ENCODE peak calls at places on chromosome 2, in four cellular contexts. G, T, K and Z are unnamed samples.

GRCh38 chr2:101515512-101515911 is 40.6 kb upstream of the RFX8 start:
- DNase-seq in G (no peak), T (peak), K (peak), Z (peak)

GRCh38 chr2:146916914-146917313 is 927.9 kb upstream of the ACVR2A start:
- DNase-seq in G (no peak), T (no peak), K (no peak), Z (no peak)

GRCh38 chr2:29990112-29990511 is 68.7 kb upstream of the ALK start:
- DNase-seq in G (no peak), T (no peak), K (no peak), Z (no peak)

GRCh38 chr2:165825041-165825440 is 31.0 kb upstream of the GALNT3 start:
- DNase-seq in G (no peak), T (peak), K (no peak), Z (no peak)

GRCh38 chr2:102604754-102605153 is 14.6 kb upstream of the SLC9A2 start:
- DNase-seq in G (no peak), T (no peak), K (no peak), Z (no peak)

GRCh38 chr2:40213071-40213470 is 238.8 kb downstream of the SLC8A1 start:
- DNase-seq in G (no peak), T (peak), K (peak), Z (peak)

GRCh38 chr2:20620696-20621365 is 30.1 kb downstream of the HS1BP3 start:
- DNase-seq in G (no peak), T (no peak), K (no peak), Z (no peak)

GRCh38 chr2:45627911-45628310 is 16.8 kb upstream of the SRBD1 start:
- DNase-seq in G (no peak), T (peak), K (peak), Z (peak)

GRCh38 chr2:44822174-44822573 is 119.3 kb upstream of the SIX3 start:
- DNase-seq in G (no peak), T (no peak), K (no peak), Z (no peak)

GRCh38 chr2:182713611-182714010 is 2.4 kb upstream of the DNAJC10 start:
- DNase-seq in G (no peak), T (no peak), K (no peak), Z (peak)

GRCh38 chr2:99488999-99489757 is 639 bp downstream of the REV1 start:
- DNase-seq in G (peak), T (peak), K (peak), Z (peak)

GRCh38 chr2:145874466-145874865 is 1354.5 kb upstream of the ZEB2 start:
- DNase-seq in G (no peak), T (peak), K (peak), Z (peak)

GRCh38 chr2:5756266-5756665 is 64.1 kb downstream of the SOX11 start:
- DNase-seq in G (no peak), T (no peak), K (no peak), Z (no peak)

GRCh38 chr2:102256281-102256680 is 55.1 kb upstream of the IL1RL1 start:
- DNase-seq in G (no peak), T (peak), K (no peak), Z (no peak)

GRCh38 chr2:65026154-65026553 is 30.1 kb upstream of the CEP68 start:
- DNase-seq in G (no peak), T (no peak), K (no peak), Z (no peak)

GRCh38 chr2:236607471-236608307 is 38.1 kb downstream of the ACKR3 start:
- DNase-seq in G (no peak), T (peak), K (peak), Z (peak)

GRCh38 chr2:120368086-120368485 is 22.1 kb downstream of the INHBB start:
- DNase-seq in G (no peak), T (peak), K (no peak), Z (no peak)

GRCh38 chr2:164824865-164825264 is 16.8 kb downstream of the COBLL1 start:
- DNase-seq in G (no peak), T (peak), K (peak), Z (peak)

GRCh38 chr2:33848486-33848885 is 249.4 kb upstream of the FAM98A start:
- DNase-seq in G (no peak), T (peak), K (peak), Z (peak)

GRCh38 chr2:157492189-157492773 is 48.4 kb upstream of the CYTIP start:
- DNase-seq in G (peak), T (peak), K (peak), Z (peak)

GRCh38 chr2:36731941-36732700 is 35.6 kb downstream of the VIT start:
- DNase-seq in G (no peak), T (peak), K (peak), Z (peak)